ENCODE peak calls at places on chromosomes 12 and 14, in nine cellular contexts. K is SJSA1; Y is left cardiac atrium; V is choroid plexus epithelial cell; L is glutamatergic neuron; D is NCI-H1417; T is kidney tubule cell; W is IMR-90; Q is stimulated activated CD4-positive, alpha-beta T cell treated with anti-CD3 and anti-CD28 coated beads, Interleukin-15, amount 100 ng/mL, for 1 hour. A is an unnamed sample.

GRCh38 chr12:55797068-55797467 is 20.5 kb downstream of the SARNP start:
- DNase-seq in K (peak), Y (no peak), V (peak), L (peak), D (peak), T (peak), W (peak), Q (no peak), A (no peak)

GRCh38 chr14:105793836-105794235 is 267.5 kb downstream of the TMEM121 start:
- DNase-seq in K (no peak), Y (no peak), V (no peak), L (no peak), D (no peak), T (no peak), W (no peak), Q (no peak), A (no peak)

GRCh38 chr12:6925239-6925542 is 2.6 kb upstream of the ATN1 start:
- DNase-seq in K (no peak), Y (no peak), V (peak), L (no peak), D (peak), T (no peak), W (no peak), Q (no peak), A (no peak)

GRCh38 chr12:127060933-127061332 is 1206.0 kb upstream of the TMEM132C start:
- DNase-seq in K (no peak), Y (no peak), V (no peak), L (no peak), D (no peak), T (no peak), W (no peak), Q (no peak), A (no peak)

GRCh38 chr12:115468087-115468510 is 784.1 kb upstream of the TBX3 start:
- DNase-seq in K (peak), Y (no peak), V (peak), L (no peak), D (no peak), T (peak), W (peak), Q (no peak), A (peak)

GRCh38 chr14:32846821-32847220 is 91.9 kb upstream of the NPAS3 start:
- DNase-seq in K (no peak), Y (no peak), V (no peak), L (no peak), D (no peak), T (no peak), W (no peak), Q (no peak), A (no peak)

GRCh38 chr14:61342486-61342885 is 21.1 kb downstream of the PRKCH start:
- DNase-seq in K (no peak), Y (peak), V (no peak), L (no peak), D (no peak), T (no peak), W (no peak), Q (peak), A (no peak)

GRCh38 chr12:121786441-121786825 is 7.1 kb downstream of the RHOF start:
- DNase-seq in K (peak), Y (no peak), V (peak), L (no peak), D (no peak), T (peak), W (peak), Q (no peak), A (peak)

GRCh38 chr12:49296034-49296835 is 1.3 kb downstream of the PRPH start:
- DNase-seq in K (no peak), Y (peak), V (no peak), L (peak), D (peak), T (peak), W (no peak), Q (peak), A (peak)

GRCh38 chr12:54678131-54678530 is 30.0 kb upstream of the DCD start:
- DNase-seq in K (no peak), Y (no peak), V (no peak), L (no peak), D (no peak), T (no peak), W (no peak), Q (no peak), A (no peak)

GRCh38 chr12:106739815-106740552 is 34.5 kb upstream of the RIC8B start:
- DNase-seq in K (peak), Y (no peak), V (peak), L (no peak), D (no peak), T (peak), W (peak), Q (no peak), A (no peak)

GRCh38 chr12:65205886-65206285 is 36.5 kb downstream of the LEMD3 start:
- DNase-seq in K (no peak), Y (no peak), V (no peak), L (no peak), D (no peak), T (no peak), W (no peak), Q (no peak), A (no peak)

GRCh38 chr14:103870891-103871595 is 23.7 kb upstream of the PPP1R13B start:
- DNase-seq in K (no peak), Y (no peak), V (no peak), L (no peak), D (no peak), T (no peak), W (no peak), Q (no peak), A (no peak)

GRCh38 chr12:43011383-43011926 is 421.9 kb upstream of the PRICKLE1 start:
- DNase-seq in K (no peak), Y (no peak), V (no peak), L (no peak), D (no peak), T (peak), W (no peak), Q (no peak), A (no peak)